ENCODE peak calls at places on chromosomes 7 and 10, in nine cellular contexts. R is psoas muscle; X is suprapubic skin; S is CD8-positive, alpha-beta T cell; Z is fibroblast of pulmonary artery; T is A673; Y is cardiac muscle cell; I is Calu3; M is CD4-positive, alpha-beta T cell. U is an unnamed sample.

GRCh38 chr7:151761957-151762356 is 115.0 kb downstream of the PRKAG2 start:
- DNase-seq in I (no peak), T (no peak), Z (no peak), Y (no peak), R (no peak), M (no peak), X (no peak), S (no peak), U (no peak)

GRCh38 chr7:15747187-15748111 is 61.0 kb upstream of the MEOX2 start:
- DNase-seq in R (no peak), X (no peak), Z (peak), Y (peak), M (no peak), I (no peak), S (no peak), T (peak), U (no peak)

GRCh38 chr10:132652936-132653590 is 115.5 kb downstream of the INPP5A start:
- DNase-seq in S (no peak), Y (no peak), T (no peak), Z (no peak), R (peak), I (no peak), X (no peak), M (no peak), U (no peak)

GRCh38 chr7:70360557-70360956 is 762.3 kb downstream of the AUTS2 start:
- DNase-seq in T (no peak), X (no peak), Y (no peak), R (no peak), Z (no peak), S (no peak), I (no peak), M (no peak), U (no peak)

GRCh38 chr7:121286742-121287699 is 41.8 kb upstream of the WNT16 start:
- DNase-seq in Y (no peak), R (no peak), T (no peak), M (no peak), Z (no peak), X (no peak), S (no peak), I (no peak), U (no peak)

GRCh38 chr7:112654322-112655216 is 135.6 kb downstream of the TMEM168 start:
- DNase-seq in R (no peak), X (no peak), T (no peak), Y (no peak), I (no peak), S (no peak), M (no peak), Z (peak), U (no peak)

GRCh38 chr10:110708776-110709443 is 64.8 kb downstream of the RBM20 start:
- DNase-seq in Y (no peak), X (no peak), R (peak), M (no peak), I (no peak), T (no peak), Z (no peak), S (no peak), U (no peak)

GRCh38 chr10:52571516-52572182 is 200.9 kb downstream of the MBL2 start:
- DNase-seq in I (no peak), R (no peak), M (no peak), Z (no peak), T (no peak), Y (no peak), S (no peak), X (no peak), U (no peak)

GRCh38 chr10:94046152-94046551 is 52.4 kb downstream of the PLCE1 start:
- DNase-seq in T (no peak), I (no peak), Z (no peak), S (no peak), R (no peak), M (no peak), Y (no peak), X (no peak), U (no peak)

GRCh38 chr7:43639858-43640491 is 57.1 kb downstream of the STK17A start:
- DNase-seq in X (no peak), Z (peak), S (no peak), T (peak), R (no peak), M (no peak), I (peak), Y (peak), U (no peak)

GRCh38 chr7:50353201-50353600 is 48.7 kb downstream of the IKZF1 start:
- DNase-seq in M (no peak), R (no peak), I (no peak), S (no peak), Y (no peak), X (no peak), Z (no peak), T (no peak), U (no peak)

GRCh38 chr10:122164028-122164601 is 107.0 kb upstream of the BTBD16 start:
- DNase-seq in S (no peak), Z (no peak), I (no peak), M (no peak), T (no peak), R (no peak), Y (peak), X (no peak), U (no peak)

GRCh38 chr10:71161429-71161828 is 50.9 kb upstream of the UNC5B start:
- DNase-seq in S (no peak), T (peak), Y (no peak), X (no peak), R (no peak), M (no peak), Z (peak), I (peak), U (no peak)

GRCh38 chr7:55325371-55325792 is 39.8 kb upstream of the LANCL2 start:
- DNase-seq in R (peak), S (no peak), X (no peak), I (no peak), Y (no peak), Z (peak), T (no peak), M (no peak), U (no peak)

GRCh38 chr7:44667190-44667589 is 60.8 kb downstream of the OGDH start:
- DNase-seq in X (no peak), S (no peak), Y (no peak), Z (no peak), T (no peak), R (no peak), I (no peak), M (no peak), U (no peak)

GRCh38 chr10:67077376-67077775 is 151.5 kb downstream of the LRRTM3 start:
- DNase-seq in Y (no peak), T (no peak), M (no peak), R (no peak), X (no peak), I (no peak), Z (peak), S (no peak), U (no peak)

GRCh38 chr7:41466760-41467384 is 236.0 kb downstream of the INHBA start:
- DNase-seq in I (no peak), Y (no peak), X (no peak), Z (no peak), R (no peak), T (no peak), M (no peak), S (no peak), U (no peak)

GRCh38 chr10:132360766-132361447 is 28.9 kb downstream of the LRRC27 start:
- DNase-seq in I (peak), R (peak), Z (no peak), Y (peak), M (peak), X (peak), T (no peak), S (peak), U (no peak)

GRCh38 chr7:129569811-129570215 is 41.7 kb upstream of the NRF1 start:
- DNase-seq in Y (no peak), M (no peak), R (no peak), X (no peak), S (no peak), T (no peak), I (peak), Z (peak), U (no peak)

GRCh38 chr7:124269774-124270173 is 236.9 kb upstream of the TMEM229A start:
- DNase-seq in Z (no peak), I (no peak), R (no peak), X (no peak), M (no peak), T (no peak), S (no peak), Y (no peak), U (no peak)

GRCh38 chr7:74544706-74545469 is 91.2 kb downstream of the GTF2IRD1 start:
- DNase-seq in T (peak), Z (peak), S (peak), Y (peak), X (no peak), R (no peak), M (no peak), I (no peak), U (no peak)

GRCh38 chr10:104306897-104307296 is 31.4 kb downstream of the ITPRIP start:
- DNase-seq in X (no peak), M (no peak), I (no peak), Z (no peak), R (no peak), Y (no peak), S (no peak), T (no peak), U (no peak)

GRCh38 chr10:131888186-131888604 is 12.6 kb upstream of the PPP2R2D start:
- DNase-seq in M (no peak), Z (no peak), X (no peak), Y (no peak), T (no peak), R (no peak), S (no peak), I (peak), U (no peak)

GRCh38 chr7:36044096-36044892 is 108.8 kb upstream of the EEPD1 start:
- DNase-seq in I (no peak), T (no peak), S (no peak), R (no peak), Z (peak), Y (no peak), M (no peak), X (no peak), U (no peak)

DNA sequence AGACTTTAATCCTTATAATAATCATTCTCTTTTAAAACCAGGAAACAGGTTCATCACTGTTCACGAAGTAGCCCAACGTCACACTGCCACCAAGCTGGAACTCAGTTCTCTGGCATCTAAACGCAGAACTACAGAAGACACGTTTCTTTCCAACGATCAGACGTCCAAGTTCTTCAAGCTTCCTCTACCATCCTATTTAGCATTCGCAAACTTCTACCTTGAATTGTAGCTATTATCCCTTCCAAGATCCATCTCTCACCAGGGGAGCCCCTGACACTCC is 647 bp downstream of the TRDMT1 start:
- DNase-seq in M (no peak), X (no peak), R (no peak), Y (peak), S (peak), Z (peak), T (peak), I (peak), U (no peak)
- TF ChIP-seq CTCF in M (peak), X (no peak), R (no peak), Y (no peak), S (no peak), Z (no peak), T (peak), I (no peak), U (no peak)

GRCh38 chr7:140295224-140295623 is 103.1 kb downstream of the SLC37A3 start:
- DNase-seq in X (no peak), I (no peak), S (no peak), Z (no peak), Y (no peak), R (no peak), T (no peak), M (no peak), U (no peak)
- TF ChIP-seq CTCF in X (no peak), I (no peak), S (no peak), Z (no peak), Y (no peak), R (no peak), T (no peak), M (no peak), U (no peak)

GRCh38 chr7:132755538-132756481 is 179.5 kb upstream of the PLXNA4 start:
- DNase-seq in S (no peak), Z (no peak), Y (no peak), X (no peak), M (no peak), I (no peak), T (no peak), R (no peak), U (no peak)
- TF ChIP-seq CTCF in S (no peak), Z (no peak), Y (no peak), X (no peak), M (no peak), I (no peak), T (no peak), R (no peak), U (no peak)

DNA sequence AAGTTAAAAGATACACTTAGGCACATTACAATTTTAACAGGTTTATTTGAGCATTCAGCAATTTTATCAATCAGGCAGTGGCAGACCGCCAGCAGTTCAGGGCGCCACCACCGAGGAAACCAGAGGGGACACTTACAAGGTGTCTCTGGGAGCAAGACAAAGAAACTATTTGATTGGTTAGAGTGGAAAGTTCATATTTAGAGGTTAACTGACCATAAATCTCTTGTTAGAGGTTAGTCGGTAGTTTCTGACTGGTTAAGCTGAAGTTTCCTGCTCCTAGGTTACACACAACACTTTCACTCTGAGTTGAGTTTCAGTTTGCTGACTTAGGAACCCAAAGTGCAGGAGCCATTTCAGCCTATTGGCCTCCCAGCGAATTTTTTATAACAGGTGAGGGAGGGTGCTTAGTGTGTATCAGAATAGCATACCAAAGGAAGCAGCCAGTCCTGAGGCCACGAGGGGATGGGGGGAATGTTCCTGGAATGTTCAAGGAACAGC is 10.8 kb upstream of the PVRIG start:
- DNase-seq in I (no peak), Y (no peak), R (no peak), S (no peak), Z (no peak), T (no peak), X (no peak), M (no peak), U (no peak)
- TF ChIP-seq CTCF in I (no peak), Y (no peak), R (no peak), S (no peak), Z (no peak), T (no peak), X (no peak), M (no peak), U (no peak)

GRCh38 chr7:28266377-28266776 is 85.8 kb upstream of the JAZF1 start:
- DNase-seq in R (no peak), T (no peak), S (no peak), Z (no peak), M (no peak), X (no peak), Y (no peak), I (no peak), U (no peak)

GRCh38 chr7:28272461-28272877 is 91.9 kb upstream of the JAZF1 start:
- DNase-seq in T (peak), X (no peak), Z (peak), S (peak), Y (peak), R (peak), M (no peak), I (peak), U (no peak)

GRCh38 chr7:28270536-28270935 is 89.9 kb upstream of the JAZF1 start:
- DNase-seq in Y (no peak), R (no peak), I (no peak), M (no peak), X (no peak), S (no peak), T (no peak), Z (no peak), U (no peak)

GRCh38 chr7:28267012-28267411 is 86.4 kb upstream of the JAZF1 start:
- DNase-seq in X (no peak), T (no peak), S (no peak), R (no peak), Y (no peak), M (no peak), Z (no peak), I (no peak), U (no peak)

GRCh38 chr7:28269700-28270361 is 89.2 kb upstream of the JAZF1 start:
- DNase-seq in X (no peak), Z (no peak), R (no peak), I (no peak), M (no peak), S (no peak), T (no peak), Y (no peak), U (no peak)
- TF ChIP-seq CTCF in X (no peak), Z (no peak), R (no peak), I (no peak), M (no peak), S (no peak), T (no peak), Y (no peak), U (no peak)

DNA sequence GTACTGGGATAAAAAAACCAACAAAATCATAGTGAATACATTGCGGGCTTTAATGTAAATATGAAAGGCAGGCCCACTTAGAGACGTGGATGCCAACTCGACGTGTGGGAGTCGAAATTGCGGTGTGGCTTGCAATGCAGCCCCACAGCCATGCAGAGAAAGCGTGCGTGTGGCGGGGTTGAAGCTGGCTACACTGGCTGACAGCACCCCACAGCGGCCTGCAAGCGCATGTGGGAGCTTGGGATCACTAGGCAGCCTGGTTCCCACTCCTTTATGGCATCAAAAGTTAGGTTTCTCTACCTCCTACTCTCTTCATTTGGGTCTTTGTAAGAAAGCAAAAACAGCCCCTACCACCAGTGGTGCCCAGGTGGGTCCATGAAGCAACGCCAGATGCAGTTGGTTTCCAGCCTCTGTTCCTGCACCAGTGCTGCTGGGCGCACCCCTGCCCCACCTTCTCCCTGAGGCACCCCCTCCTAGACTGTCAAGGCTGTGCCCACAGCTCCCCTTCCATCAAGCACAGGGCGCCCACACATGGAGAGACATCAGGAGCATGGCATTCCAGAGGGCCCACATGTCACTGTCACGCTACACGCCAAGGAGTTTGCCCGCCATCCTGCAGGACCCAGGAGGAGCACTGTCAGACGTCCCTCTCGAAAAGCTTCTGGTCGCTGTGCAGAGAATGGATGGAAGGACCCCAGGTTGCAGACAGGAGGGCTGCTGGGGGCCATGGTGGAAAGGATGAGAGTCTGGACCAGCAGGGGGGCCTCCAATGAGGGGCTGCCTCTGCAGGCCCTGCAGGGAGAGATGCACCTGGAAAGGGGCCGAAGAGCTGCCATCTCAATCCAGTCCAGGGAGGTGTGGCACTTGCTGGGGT is 142.9 kb downstream of the PAXIP1 start:
- DNase-seq in R (no peak), T (no peak), M (no peak), I (no peak), S (no peak), X (peak), Y (no peak), Z (no peak), U (no peak)
- TF ChIP-seq CTCF in R (no peak), T (no peak), M (no peak), I (no peak), S (no peak), X (no peak), Y (no peak), Z (no peak), U (no peak)

GRCh38 chr10:69730251-69731156 is 71.2 kb upstream of the COL13A1 start:
- DNase-seq in M (no peak), S (no peak), Z (peak), T (no peak), R (peak), X (peak), I (no peak), Y (peak), U (no peak)

GRCh38 chr10:69732147-69732825 is 69.4 kb upstream of the COL13A1 start:
- DNase-seq in S (no peak), Z (no peak), I (no peak), Y (no peak), M (no peak), X (no peak), T (no peak), R (peak), U (no peak)

GRCh38 chr10:69732826-69733150 is 68.9 kb upstream of the COL13A1 start:
- DNase-seq in T (no peak), S (no peak), Z (no peak), X (no peak), M (no peak), Y (no peak), I (no peak), R (no peak), U (no peak)

GRCh38 chr10:69731698-69732097 is 70.0 kb upstream of the COL13A1 start:
- DNase-seq in S (no peak), T (no peak), M (no peak), I (no peak), Y (no peak), R (no peak), Z (no peak), X (no peak), U (no peak)

DNA sequence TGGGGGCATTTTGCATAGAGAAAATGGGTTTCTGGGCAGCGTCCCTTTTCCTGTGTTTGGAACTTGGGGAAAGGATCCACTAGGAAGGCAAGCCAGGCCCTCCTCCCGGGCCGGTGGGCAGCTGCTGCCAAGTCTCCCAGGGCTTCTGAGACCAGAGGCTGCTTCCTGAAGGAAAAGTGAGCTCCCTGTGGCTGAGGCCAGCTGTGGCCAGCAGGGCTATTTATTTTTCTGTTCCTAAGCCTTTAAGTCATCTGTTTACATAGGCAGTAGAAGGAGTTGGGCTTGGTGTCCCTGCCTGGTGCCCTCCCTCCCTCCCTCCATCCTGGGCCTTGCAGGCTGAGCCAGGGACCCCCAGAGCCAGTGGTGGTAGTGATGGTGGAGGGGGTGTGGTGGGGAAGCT is 70.5 kb upstream of the COL13A1 start:
- DNase-seq in Y (no peak), X (no peak), S (no peak), M (no peak), I (no peak), T (no peak), R (no peak), Z (peak), U (no peak)
- TF ChIP-seq CTCF in Y (no peak), X (no peak), S (no peak), M (no peak), I (no peak), T (no peak), R (no peak), Z (no peak), U (no peak)

U was measured in mesothelial cell of epicardium.